ENCODE peak calls at places on chromosome 11, in five cellular contexts. V is B cell, S is pancreas, L is kidney epithelial cell, P is nephron progenitor cell. N is an unnamed sample.

GRCh38 chr11:30197869-30198268 is 32.9 kb upstream of the FSHB start:
- DNase-seq in P (no peak), V (no peak), S (no peak), L (no peak), N (no peak)

GRCh38 chr11:14620027-14620511 is 23.5 kb upstream of the PDE3B start:
- DNase-seq in V (no peak), S (no peak), L (no peak), P (no peak), N (no peak)

GRCh38 chr11:65899356-65900124 is 648 bp downstream of the FOSL1 start:
- DNase-seq in V (peak), S (peak), L (no peak), P (peak), N (peak)

GRCh38 chr11:75576445-75577049 is 14.5 kb downstream of the SERPINH1 start:
- DNase-seq in P (no peak), V (peak), S (no peak), L (peak), N (peak)

GRCh38 chr11:126281666-126282175 is 1.2 kb upstream of the TIRAP start:
- DNase-seq in S (no peak), L (no peak), V (no peak), P (no peak), N (no peak)

GRCh38 chr11:44564198-44564597 is 1.3 kb upstream of the CD82 start:
- DNase-seq in P (no peak), V (peak), S (no peak), L (no peak), N (no peak)

GRCh38 chr11:20327377-20327776 is 36.1 kb upstream of the HTATIP2 start:
- DNase-seq in V (no peak), S (no peak), P (no peak), L (no peak), N (no peak)

GRCh38 chr11:122440783-122441701 is 214.5 kb upstream of the UBASH3B start:
- DNase-seq in L (no peak), S (no peak), V (no peak), P (peak), N (no peak)

GRCh38 chr11:112538529-112538928 is 277.9 kb upstream of the PLET1 start:
- DNase-seq in S (no peak), L (no peak), P (no peak), V (no peak), N (no peak)

GRCh38 chr11:32090774-32091370 is at the start of gene RCN1:
- DNase-seq in P (peak), V (peak), L (no peak), S (peak), N (peak)

GRCh38 chr11:76704171-76704948 is 33.8 kb upstream of the LRRC32 start:
- DNase-seq in S (no peak), P (no peak), V (no peak), L (no peak), N (no peak)

GRCh38 chr11:112822478-112823274 is 138.5 kb upstream of the NCAM1 start:
- DNase-seq in V (no peak), L (no peak), P (no peak), S (no peak), N (no peak)

GRCh38 chr11:19561011-19561410 is 151.6 kb upstream of the NAV2 start:
- DNase-seq in P (no peak), S (no peak), V (no peak), L (no peak), N (no peak)

GRCh38 chr11:114179234-114179941 is 116.8 kb upstream of the NNMT start:
- DNase-seq in V (no peak), P (no peak), S (peak), L (no peak), N (no peak)

GRCh38 chr11:44356351-44356750 is 46.4 kb upstream of the ALX4 start:
- DNase-seq in L (no peak), S (no peak), V (no peak), P (no peak), N (no peak)

GRCh38 chr11:122796128-122796717 is 42.1 kb upstream of the CRTAM start:
- DNase-seq in P (peak), V (peak), L (no peak), S (peak), N (peak)

GRCh38 chr11:887589-887988 is 23.0 kb downstream of the CHID1 start:
- DNase-seq in S (no peak), L (no peak), V (no peak), P (no peak), N (no peak)

GRCh38 chr11:67562951-67563350 is 20.7 kb upstream of the GSTP1 start:
- DNase-seq in P (no peak), S (no peak), V (no peak), L (no peak), N (no peak)

GRCh38 chr11:240315-240714 is 3.5 kb downstream of the PSMD13 start:
- DNase-seq in P (no peak), S (no peak), V (no peak), L (no peak), N (no peak)

GRCh38 chr11:86046111-86046510 is 22.8 kb downstream of the PICALM start:
- DNase-seq in P (no peak), S (no peak), V (no peak), L (no peak), N (no peak)

GRCh38 chr11:1997755-1998154 is at the start of gene H19:
- DNase-seq in P (no peak), S (no peak), V (no peak), L (no peak), N (no peak)

GRCh38 chr11:18633256-18634139 is 644 bp downstream of the SPTY2D1 start:
- DNase-seq in V (peak), P (peak), L (no peak), S (no peak), N (peak)

GRCh38 chr11:40186401-40187091 is 1272.9 kb downstream of the LRRC4C start:
- DNase-seq in S (no peak), L (no peak), P (no peak), V (no peak), N (no peak)

GRCh38 chr11:115774756-115775155 is 270.5 kb upstream of the CADM1 start:
- DNase-seq in S (no peak), L (no peak), V (no peak), P (no peak), N (no peak)

GRCh38 chr11:86214710-86215109 is 29.8 kb upstream of the EED start:
- DNase-seq in V (peak), S (no peak), P (no peak), L (no peak), N (peak)

GRCh38 chr11:14764899-14765527 is 121.4 kb downstream of the PDE3B start:
- DNase-seq in P (no peak), L (peak), V (peak), S (no peak), N (peak)

GRCh38 chr11:110087820-110088534 is 5.2 kb upstream of the ZC3H12C start:
- DNase-seq in V (no peak), S (no peak), L (peak), P (no peak), N (no peak)

GRCh38 chr11:351411-351810 is 17.9 kb upstream of the B4GALNT4 start:
- DNase-seq in L (no peak), S (no peak), V (no peak), P (no peak), N (no peak)

GRCh38 chr11:79648766-79649545 is 208.1 kb upstream of the TENM4 start:
- DNase-seq in S (no peak), V (no peak), L (no peak), P (no peak), N (no peak)

GRCh38 chr11:2436521-2437031 is 7.7 kb downstream of the TRPM5 start:
- DNase-seq in S (no peak), P (peak), V (no peak), L (no peak), N (no peak)

GRCh38 chr11:48075637-48076036 is 95.3 kb downstream of the PTPRJ start:
- DNase-seq in P (no peak), S (no peak), L (no peak), V (no peak), N (no peak)

GRCh38 chr11:56693428-56693827 is 5.5 kb upstream of the OR9G1 start:
- DNase-seq in P (no peak), S (no peak), V (no peak), L (no peak), N (no peak)

GRCh38 chr11:71139516-71140205 is 112.7 kb downstream of the SHANK2 start:
- DNase-seq in P (no peak), L (no peak), S (peak), V (no peak), N (no peak)

GRCh38 chr11:15971215-15971546 is 385.2 kb downstream of the SOX6 start:
- DNase-seq in L (no peak), V (no peak), P (no peak), S (no peak), N (no peak)

GRCh38 chr11:126647735-126648134 is 292.2 kb downstream of the ST3GAL4 start:
- DNase-seq in L (peak), V (no peak), S (no peak), P (no peak), N (no peak)

GRCh38 chr11:19920982-19921381 is 208.3 kb downstream of the NAV2 start:
- DNase-seq in S (no peak), L (no peak), P (no peak), V (no peak), N (no peak)

GRCh38 chr11:102669664-102670063 is 35.9 kb downstream of the MMP27 start:
- DNase-seq in V (no peak), L (no peak), S (no peak), P (no peak), N (no peak)

DNA sequence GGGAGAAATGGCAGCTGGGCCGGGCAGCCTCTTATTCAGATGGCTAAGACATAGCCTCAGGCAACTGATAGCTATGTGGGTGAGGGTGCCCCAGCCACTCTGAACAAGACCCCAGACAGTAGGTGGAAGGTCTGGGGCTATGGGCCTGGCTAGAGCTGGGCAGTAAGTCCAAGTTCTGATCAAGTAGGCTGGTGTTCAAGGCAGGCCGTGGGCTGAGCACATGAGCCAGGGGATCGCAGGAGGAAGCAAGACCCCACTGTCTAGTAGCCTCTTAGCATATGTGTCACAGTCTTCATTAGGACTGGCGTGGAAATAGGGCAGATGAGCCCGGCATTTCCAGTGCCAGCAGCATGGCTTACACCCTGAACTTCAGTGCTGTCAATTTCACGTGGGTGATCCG is 192.1 kb downstream of the ADAMTS15 start:
- DNase-seq in S (no peak), L (no peak), P (no peak), V (no peak), N (no peak)
- TF ChIP-seq CTCF in S (no peak), L (no peak), P (no peak), V (no peak), N (no peak)

GRCh38 chr11:69950120-69950519 is 128.0 kb upstream of the ANO1 start:
- DNase-seq in P (peak), S (no peak), L (no peak), V (peak), N (peak)
- TF ChIP-seq CTCF in P (peak), S (no peak), L (peak), V (peak), N (peak)

GRCh38 chr11:93251922-93252321 is 54.1 kb upstream of the SLC36A4 start:
- DNase-seq in S (no peak), L (no peak), P (no peak), V (no peak), N (no peak)
- TF ChIP-seq CTCF in S (no peak), L (no peak), P (no peak), V (no peak), N (no peak)

GRCh38 chr11:128737704-128738103 is 43.8 kb downstream of the FLI1 start:
- DNase-seq in S (no peak), P (no peak), V (no peak), L (no peak), N (no peak)

GRCh38 chr11:128738942-128739341 is 45.1 kb downstream of the FLI1 start:
- DNase-seq in V (no peak), P (no peak), S (no peak), L (no peak), N (no peak)

GRCh38 chr11:128734439-128735224 is 40.8 kb downstream of the FLI1 start:
- DNase-seq in S (no peak), L (no peak), V (peak), P (no peak), N (no peak)

GRCh38 chr11:128733440-128734115 is 39.7 kb downstream of the FLI1 start:
- DNase-seq in V (no peak), S (no peak), P (no peak), L (no peak), N (no peak)

GRCh38 chr11:128735935-128736610 is 42.2 kb downstream of the FLI1 start:
- DNase-seq in L (no peak), S (no peak), V (peak), P (no peak), N (peak)
- TF ChIP-seq CTCF in L (no peak), S (no peak), V (no peak), P (no peak), N (no peak)

N was measured in GM13977.